ENCODE peak calls at places on chromosomes 16 and 17, in nine cellular contexts. One of them, this sample, is unnamed.

GRCh38 chr16:81462683-81463082 is 18.1 kb downstream of the CMIP start:
- DNase-seq in HCT116: no peak
- DNase-seq in GM12878: no peak
- DNase-seq in upper lobe of right lung: no peak
- DNase-seq in CD4-positive, alpha-beta memory T cell: no peak
- DNase-seq in hepatocyte: no peak
- DNase-seq in body of pancreas: no peak
- DNase-seq in right cardiac atrium: no peak
- DNase-seq in uterus: no peak
- DNase-seq in this sample: no peak

GRCh38 chr17:43405861-43406260 is 7.1 kb downstream of the ARL4D start:
- DNase-seq in body of pancreas: no peak
- DNase-seq in right cardiac atrium: no peak
- DNase-seq in hepatocyte: no peak
- DNase-seq in uterus: no peak
- DNase-seq in HCT116: no peak
- DNase-seq in upper lobe of right lung: no peak
- DNase-seq in CD4-positive, alpha-beta memory T cell: no peak
- DNase-seq in GM12878: no peak
- DNase-seq in this sample: no peak

GRCh38 chr17:4483012-4483840 is 15.5 kb upstream of the SPNS2 start:
- DNase-seq in uterus: no peak
- DNase-seq in HCT116: peak; percentile 84
- DNase-seq in GM12878: no peak
- DNase-seq in body of pancreas: peak; percentile 93
- DNase-seq in right cardiac atrium: no peak
- DNase-seq in CD4-positive, alpha-beta memory T cell: no peak
- DNase-seq in hepatocyte: peak; percentile 64
- DNase-seq in upper lobe of right lung: no peak
- DNase-seq in this sample: no peak

GRCh38 chr17:39835038-39835786 is 28.9 kb downstream of the IKZF3 start:
- DNase-seq in GM12878: no peak
- DNase-seq in uterus: no peak
- DNase-seq in HCT116: no peak
- DNase-seq in hepatocyte: no peak
- DNase-seq in upper lobe of right lung: no peak
- DNase-seq in CD4-positive, alpha-beta memory T cell: no peak
- DNase-seq in right cardiac atrium: no peak
- DNase-seq in body of pancreas: no peak
- DNase-seq in this sample: no peak

GRCh38 chr17:58324409-58325288 is 3.9 kb downstream of the TSPOAP1 start:
- DNase-seq in uterus: no peak
- DNase-seq in CD4-positive, alpha-beta memory T cell: no peak
- DNase-seq in right cardiac atrium: peak; percentile 59
- DNase-seq in HCT116: no peak
- DNase-seq in hepatocyte: peak; percentile 83
- DNase-seq in GM12878: no peak
- DNase-seq in body of pancreas: peak; percentile 64
- DNase-seq in upper lobe of right lung: peak; percentile 85
- DNase-seq in this sample: no peak

GRCh38 chr17:7098802-7099459 is 15.7 kb downstream of the ASGR2 start:
- DNase-seq in hepatocyte: no peak
- DNase-seq in HCT116: no peak
- DNase-seq in upper lobe of right lung: no peak
- DNase-seq in body of pancreas: no peak
- DNase-seq in CD4-positive, alpha-beta memory T cell: no peak
- DNase-seq in GM12878: no peak
- DNase-seq in right cardiac atrium: no peak
- DNase-seq in uterus: no peak
- DNase-seq in this sample: no peak

GRCh38 chr17:43660816-43661493 is 767 bp downstream of the MEOX1 start:
- DNase-seq in uterus: no peak
- DNase-seq in HCT116: no peak
- DNase-seq in upper lobe of right lung: no peak
- DNase-seq in body of pancreas: no peak
- DNase-seq in right cardiac atrium: no peak
- DNase-seq in hepatocyte: no peak
- DNase-seq in CD4-positive, alpha-beta memory T cell: peak; percentile 10
- DNase-seq in GM12878: no peak
- DNase-seq in this sample: no peak

GRCh38 chr17:8120520-8121443 is 2.5 kb upstream of the ALOXE3 start:
- DNase-seq in HCT116: peak; percentile 88
- DNase-seq in uterus: peak; percentile 58
- DNase-seq in hepatocyte: peak; percentile 79
- DNase-seq in GM12878: peak; percentile 63
- DNase-seq in upper lobe of right lung: peak; percentile 85
- DNase-seq in CD4-positive, alpha-beta memory T cell: no peak
- DNase-seq in right cardiac atrium: peak; percentile 59
- DNase-seq in body of pancreas: peak; percentile 76
- DNase-seq in this sample: no peak

GRCh38 chr17:20223808-20224328 is 214.7 kb downstream of the SPECC1 start:
- DNase-seq in body of pancreas: no peak
- DNase-seq in HCT116: no peak
- DNase-seq in upper lobe of right lung: no peak
- DNase-seq in hepatocyte: no peak
- DNase-seq in GM12878: no peak
- DNase-seq in right cardiac atrium: no peak
- DNase-seq in CD4-positive, alpha-beta memory T cell: no peak
- DNase-seq in uterus: no peak
- DNase-seq in this sample: no peak

GRCh38 chr17:41532947-41533570 is 5.0 kb upstream of the KRT19 start:
- DNase-seq in body of pancreas: no peak
- DNase-seq in upper lobe of right lung: peak; percentile 81
- DNase-seq in uterus: no peak
- DNase-seq in HCT116: no peak
- DNase-seq in CD4-positive, alpha-beta memory T cell: no peak
- DNase-seq in right cardiac atrium: no peak
- DNase-seq in hepatocyte: no peak
- DNase-seq in GM12878: no peak
- DNase-seq in this sample: no peak
- H3K27ac ChIP-seq in body of pancreas: no peak overlapping the region
- H3K27ac ChIP-seq in upper lobe of right lung: peak overlapping the region; percentile 60
- H3K27ac ChIP-seq in uterus: no peak overlapping the region
- H3K27ac ChIP-seq in HCT116: no peak overlapping the region
- H3K27ac ChIP-seq in CD4-positive, alpha-beta memory T cell: no peak overlapping the region
- H3K27ac ChIP-seq in right cardiac atrium: no peak overlapping the region
- H3K27ac ChIP-seq in hepatocyte: no peak overlapping the region
- H3K27ac ChIP-seq in GM12878: no peak overlapping the region
- H3K27ac ChIP-seq in this sample: no peak overlapping the region

DNA sequence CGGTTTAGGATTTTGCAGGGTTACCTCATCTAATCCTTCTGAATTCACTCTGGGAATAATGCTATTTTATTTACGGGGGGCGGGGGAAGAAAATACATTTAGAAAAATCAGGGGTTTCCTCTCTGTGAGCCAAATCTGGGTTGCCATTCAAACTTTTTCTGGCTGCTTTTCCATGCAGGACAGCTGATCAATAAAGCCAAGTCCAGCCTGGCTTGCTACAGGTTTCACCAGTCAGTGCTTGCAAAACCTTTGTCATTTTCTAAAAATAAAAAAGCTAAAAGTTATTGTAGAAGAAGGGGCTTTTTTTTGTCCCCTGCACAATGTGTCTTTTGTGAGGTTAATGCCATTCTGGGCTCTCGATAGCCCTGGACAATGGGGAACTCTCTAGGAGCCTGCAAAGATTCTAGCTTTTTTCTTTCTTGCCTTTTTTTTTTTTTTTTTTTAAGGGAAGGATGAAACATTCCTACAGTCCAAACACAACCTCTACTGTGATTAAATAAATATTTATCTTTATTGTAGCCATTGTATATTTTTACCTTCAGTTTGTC is 13.1 kb upstream of the ZFHX3 start:
- DNase-seq in GM12878: no peak
- DNase-seq in uterus: no peak
- DNase-seq in HCT116: no peak
- DNase-seq in upper lobe of right lung: no peak
- DNase-seq in hepatocyte: no peak
- DNase-seq in CD4-positive, alpha-beta memory T cell: no peak
- DNase-seq in body of pancreas: no peak
- DNase-seq in right cardiac atrium: no peak
- DNase-seq in this sample: no peak
- H3K27ac ChIP-seq in GM12878: no peak overlapping the region
- H3K27ac ChIP-seq in uterus: no peak overlapping the region
- H3K27ac ChIP-seq in HCT116: no peak overlapping the region
- H3K27ac ChIP-seq in upper lobe of right lung: peak overlapping the region; percentile 55
- H3K27ac ChIP-seq in hepatocyte: no peak overlapping the region
- H3K27ac ChIP-seq in CD4-positive, alpha-beta memory T cell: no peak overlapping the region
- H3K27ac ChIP-seq in body of pancreas: no peak overlapping the region
- H3K27ac ChIP-seq in right cardiac atrium: no peak overlapping the region
- H3K27ac ChIP-seq in this sample: no peak overlapping the region

GRCh38 chr17:49379926-49380325 is 17.9 kb upstream of the ZNF652 start:
- DNase-seq in CD4-positive, alpha-beta memory T cell: no peak
- DNase-seq in GM12878: no peak
- DNase-seq in right cardiac atrium: no peak
- DNase-seq in uterus: no peak
- DNase-seq in hepatocyte: no peak
- DNase-seq in HCT116: no peak
- DNase-seq in body of pancreas: no peak
- DNase-seq in upper lobe of right lung: no peak
- DNase-seq in this sample: no peak

GRCh38 chr17:49383048-49383447 is 21.0 kb upstream of the ZNF652 start:
- DNase-seq in GM12878: no peak
- DNase-seq in upper lobe of right lung: no peak
- DNase-seq in CD4-positive, alpha-beta memory T cell: no peak
- DNase-seq in HCT116: no peak
- DNase-seq in right cardiac atrium: no peak
- DNase-seq in body of pancreas: no peak
- DNase-seq in hepatocyte: no peak
- DNase-seq in uterus: no peak
- DNase-seq in this sample: no peak

GRCh38 chr17:49382556-49382955 is 20.5 kb upstream of the ZNF652 start:
- DNase-seq in right cardiac atrium: no peak
- DNase-seq in hepatocyte: no peak
- DNase-seq in CD4-positive, alpha-beta memory T cell: no peak
- DNase-seq in upper lobe of right lung: no peak
- DNase-seq in uterus: no peak
- DNase-seq in body of pancreas: no peak
- DNase-seq in GM12878: no peak
- DNase-seq in HCT116: no peak
- DNase-seq in this sample: no peak

GRCh38 chr17:49381793-49382192 is 19.7 kb upstream of the ZNF652 start:
- DNase-seq in GM12878: no peak
- DNase-seq in hepatocyte: no peak
- DNase-seq in CD4-positive, alpha-beta memory T cell: no peak
- DNase-seq in uterus: no peak
- DNase-seq in body of pancreas: no peak
- DNase-seq in right cardiac atrium: no peak
- DNase-seq in HCT116: no peak
- DNase-seq in upper lobe of right lung: no peak
- DNase-seq in this sample: no peak

GRCh38 chr17:49381033-49381432 is 19.0 kb upstream of the ZNF652 start:
- DNase-seq in upper lobe of right lung: no peak
- DNase-seq in uterus: no peak
- DNase-seq in right cardiac atrium: no peak
- DNase-seq in HCT116: no peak
- DNase-seq in CD4-positive, alpha-beta memory T cell: no peak
- DNase-seq in hepatocyte: no peak
- DNase-seq in body of pancreas: peak; percentile 60
- DNase-seq in GM12878: no peak
- DNase-seq in this sample: no peak
- H3K27ac ChIP-seq in upper lobe of right lung: no peak overlapping the region
- H3K27ac ChIP-seq in uterus: no peak overlapping the region
- H3K27ac ChIP-seq in right cardiac atrium: no peak overlapping the region
- H3K27ac ChIP-seq in HCT116: no peak overlapping the region
- H3K27ac ChIP-seq in CD4-positive, alpha-beta memory T cell: no peak overlapping the region
- H3K27ac ChIP-seq in hepatocyte: no peak overlapping the region
- H3K27ac ChIP-seq in body of pancreas: no peak overlapping the region
- H3K27ac ChIP-seq in GM12878: no peak overlapping the region
- H3K27ac ChIP-seq in this sample: no peak overlapping the region

DNA sequence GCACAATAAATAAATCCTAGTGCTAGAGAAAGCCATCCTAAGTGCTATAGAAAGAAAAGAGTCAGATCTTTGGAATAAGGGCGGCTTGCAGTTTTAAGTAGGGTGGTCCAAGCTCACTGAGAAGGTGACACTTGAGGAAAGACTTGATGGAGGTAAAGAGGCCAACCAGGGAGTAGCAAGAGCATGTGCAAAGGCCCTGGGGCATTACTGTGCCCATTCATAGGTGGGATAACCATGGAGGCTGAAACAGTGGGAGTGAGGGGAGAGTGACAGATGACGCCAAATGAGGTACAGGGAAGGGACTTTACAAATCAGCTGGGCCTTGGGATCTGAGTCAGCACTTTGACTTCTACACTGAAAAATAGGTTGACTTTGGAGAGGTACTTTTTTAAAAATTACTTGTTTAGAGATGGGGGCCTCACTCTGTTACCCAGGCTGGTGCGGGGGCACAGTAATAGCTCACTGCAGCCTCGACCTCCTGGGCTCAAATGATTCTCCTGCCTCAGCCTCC is 115.5 kb downstream of the ABCC1 start:
- DNase-seq in upper lobe of right lung: no peak
- DNase-seq in uterus: no peak
- DNase-seq in HCT116: no peak
- DNase-seq in hepatocyte: no peak
- DNase-seq in body of pancreas: no peak
- DNase-seq in CD4-positive, alpha-beta memory T cell: no peak
- DNase-seq in GM12878: no peak
- DNase-seq in right cardiac atrium: no peak
- DNase-seq in this sample: no peak
- H3K27ac ChIP-seq in upper lobe of right lung: no peak overlapping the region
- H3K27ac ChIP-seq in uterus: no peak overlapping the region
- H3K27ac ChIP-seq in HCT116: no peak overlapping the region
- H3K27ac ChIP-seq in hepatocyte: no peak overlapping the region
- H3K27ac ChIP-seq in body of pancreas: no peak overlapping the region
- H3K27ac ChIP-seq in CD4-positive, alpha-beta memory T cell: no peak overlapping the region
- H3K27ac ChIP-seq in GM12878: no peak overlapping the region
- H3K27ac ChIP-seq in right cardiac atrium: no peak overlapping the region
- H3K27ac ChIP-seq in this sample: peak overlapping the region; percentile 58